ENCODE peak calls at places on chromosomes 13 and 19, in six cellular contexts. V is naive thymus-derived CD4-positive, alpha-beta T cell; B is cardiac muscle cell; N is upper lobe of right lung; F is fibroblast of lung; R is uterus. L is an unnamed sample. For H3K4me1, the result is how much of the 10 kb centered on the place peaks cover.

GRCh38 chr19:48258350-48258749 is 2.6 kb upstream of the CARD8 start:
- DNase-seq in V (peak), B (no peak), N (no peak), F (no peak), R (no peak), L (peak)

GRCh38 chr13:44815507-44816074 is 173.7 kb downstream of the NUFIP1 start:
- DNase-seq in V (no peak), B (peak), N (no peak), F (peak), R (peak), L (no peak)

GRCh38 chr13:59641758-59642157 is 522.0 kb downstream of the DIAPH3 start:
- DNase-seq in V (no peak), B (peak), N (no peak), F (peak), R (no peak), L (no peak)

GRCh38 chr19:679418-680286 is 3.5 kb downstream of the FSTL3 start:
- DNase-seq in V (peak), B (peak), N (peak), F (peak), R (peak), L (no peak)

GRCh38 chr13:73825143-73825542 is 309.1 kb downstream of the KLF12 start:
- DNase-seq in V (no peak), B (no peak), N (no peak), F (no peak), R (no peak), L (no peak)

GRCh38 chr19:46133101-46133627 is 8.7 kb upstream of the IGFL3 start:
- DNase-seq in V (no peak), B (peak), N (no peak), F (peak), R (peak), L (no peak)

GRCh38 chr13:28630864-28631263 is 28.1 kb upstream of the POMP start:
- DNase-seq in V (no peak), B (no peak), N (no peak), F (no peak), R (no peak), L (no peak)

GRCh38 chr19:35592226-35592625 is 6.3 kb downstream of the PMIS2 start:
- DNase-seq in V (peak), B (peak), N (no peak), F (peak), R (no peak), L (no peak)

GRCh38 chr19:28130066-28130511 is 1082.9 kb downstream of the UQCRFS1 start:
- DNase-seq in V (no peak), B (no peak), N (no peak), F (no peak), R (no peak), L (no peak)

GRCh38 chr13:58598241-58598640 is 966.7 kb downstream of the PCDH17 start:
- DNase-seq in V (no peak), B (no peak), N (no peak), F (no peak), R (no peak), L (no peak)

GRCh38 chr13:106919638-106920037 is 351.7 kb upstream of the ARGLU1 start:
- DNase-seq in V (no peak), B (peak), N (no peak), F (no peak), R (peak), L (no peak)

GRCh38 chr13:106083620-106084350 is 451.7 kb downstream of the EFNB2 start:
- DNase-seq in V (no peak), B (peak), N (no peak), F (peak), R (no peak), L (no peak)

GRCh38 chr13:44577236-44578063 is 1.3 kb upstream of the TSC22D1 start:
- DNase-seq in V (peak), B (peak), N (peak), F (peak), R (peak), L (peak)

GRCh38 chr19:390386-391198 is 18.4 kb downstream of the C2CD4C start:
- DNase-seq in V (no peak), B (no peak), N (no peak), F (no peak), R (no peak), L (no peak)

GRCh38 chr19:53898166-53898565 is 10.9 kb upstream of the CACNG7 start:
- DNase-seq in V (no peak), B (no peak), N (no peak), F (no peak), R (no peak), L (no peak)

GRCh38 chr13:104779311-104779710 is 1713.1 kb upstream of the SLC10A2 start:
- DNase-seq in V (no peak), B (peak), N (no peak), F (peak), R (no peak), L (no peak)

GRCh38 chr19:35846038-35846668 is 6.2 kb downstream of the NPHS1 start:
- DNase-seq in V (no peak), B (no peak), N (no peak), F (no peak), R (no peak), L (no peak)

GRCh38 chr13:32266130-32266529 is 49.0 kb downstream of the ZAR1L start:
- DNase-seq in V (no peak), B (no peak), N (no peak), F (no peak), R (no peak), L (no peak)

GRCh38 chr13:25806304-25806974 is 245.4 kb downstream of the SHISA2 start:
- DNase-seq in V (no peak), B (no peak), N (no peak), F (peak), R (no peak), L (no peak)

GRCh38 chr13:97316390-97316789 is 94.3 kb downstream of the MBNL2 start:
- DNase-seq in V (no peak), B (no peak), N (no peak), F (no peak), R (no peak), L (no peak)

GRCh38 chr13:77990973-77991372 is 72.3 kb upstream of the EDNRB start:
- DNase-seq in V (no peak), B (no peak), N (no peak), F (no peak), R (no peak), L (no peak)

GRCh38 chr13:68749801-68750200 is 1357.8 kb upstream of the ATXN8OS start:
- DNase-seq in V (no peak), B (no peak), N (no peak), F (no peak), R (no peak), L (no peak)

GRCh38 chr13:23510979-23511735 is 59.1 kb upstream of the TNFRSF19 start:
- DNase-seq in V (no peak), B (peak), N (no peak), F (peak), R (no peak), L (no peak)

GRCh38 chr19:6232567-6232966 is 47.2 kb downstream of the MLLT1 start:
- DNase-seq in V (no peak), B (peak), N (no peak), F (peak), R (peak), L (no peak)

GRCh38 chr19:45713141-45713540 is 17.6 kb downstream of the FBXO46 start:
- DNase-seq in V (no peak), B (no peak), N (no peak), F (no peak), R (no peak), L (no peak)

GRCh38 chr19:1734328-1734966 is 18.9 kb upstream of the ONECUT3 start:
- DNase-seq in V (no peak), B (no peak), N (no peak), F (no peak), R (no peak), L (no peak)

GRCh38 chr13:62320129-62320724 is 904.6 kb upstream of the PCDH20 start:
- DNase-seq in V (no peak), B (peak), N (no peak), F (peak), R (no peak), L (no peak)

GRCh38 chr19:35462476-35462953 is 14.5 kb downstream of the FFAR2 start:
- DNase-seq in V (peak), B (no peak), N (no peak), F (no peak), R (no peak), L (peak)

GRCh38 chr19:7602240-7602934 is 6.7 kb downstream of the CAMSAP3 start:
- DNase-seq in V (no peak), B (peak), N (peak), F (no peak), R (no peak), L (no peak)

GRCh38 chr13:23467048-23467931 is 33.8 kb upstream of the SACS start:
- DNase-seq in V (no peak), B (no peak), N (no peak), F (peak), R (no peak), L (no peak)

GRCh38 chr13:93108111-93108581 is 118.5 kb upstream of the GPC6 start:
- DNase-seq in V (no peak), B (peak), N (no peak), F (peak), R (no peak), L (no peak)

GRCh38 chr13:111847964-111848363 is 219.0 kb upstream of the SOX1 start:
- DNase-seq in V (no peak), B (no peak), N (no peak), F (no peak), R (no peak), L (no peak)

GRCh38 chr19:46546194-46546896 is 50.7 kb upstream of the PNMA8B start:
- DNase-seq in V (no peak), B (no peak), N (peak), F (peak), R (no peak), L (no peak)

GRCh38 chr19:35281303-35281702 is 1.0 kb upstream of the HAMP start:
- DNase-seq in V (no peak), B (no peak), N (no peak), F (no peak), R (no peak), L (no peak)

GRCh38 chr19:30718728-30719127 is 346.5 kb downstream of the ZNF536 start:
- DNase-seq in V (no peak), B (no peak), N (no peak), F (no peak), R (no peak), L (no peak)

GRCh38 chr19:15166700-15167099 is 34.1 kb downstream of the NOTCH3 start:
- DNase-seq in V (no peak), B (no peak), N (no peak), F (no peak), R (no peak), L (no peak)

GRCh38 chr19:29837448-29837961 is 25.7 kb downstream of the CCNE1 start:
- DNase-seq in V (peak), B (no peak), N (peak), F (no peak), R (no peak), L (no peak)

GRCh38 chr19:3162418-3163229 is 15.9 kb upstream of the S1PR4 start:
- DNase-seq in V (no peak), B (peak), N (peak), F (no peak), R (no peak), L (no peak)

GRCh38 chr13:50677687-50678463 is 165.6 kb downstream of the DLEU7 start:
- DNase-seq in V (no peak), B (no peak), N (no peak), F (no peak), R (no peak), L (no peak)

GRCh38 chr19:15136234-15136954 is 29.2 kb downstream of the SYDE1 start:
- DNase-seq in V (no peak), B (no peak), N (no peak), F (peak), R (no peak), L (no peak)

GRCh38 chr19:55931936-55932386 is at the start of gene NLRP13:
- DNase-seq in V (no peak), B (no peak), N (no peak), F (no peak), R (no peak), L (no peak)

GRCh38 chr19:55935206-55935605 is 3.1 kb upstream of the NLRP13 start:
- DNase-seq in V (no peak), B (no peak), N (no peak), F (no peak), R (no peak), L (no peak)

GRCh38 chr19:55927991-55928390 is 4.1 kb downstream of the NLRP13 start:
- DNase-seq in V (no peak), B (no peak), N (no peak), F (no peak), R (no peak), L (no peak)

GRCh38 chr19:55930996-55931515 is 1.1 kb downstream of the NLRP13 start:
- DNase-seq in V (no peak), B (no peak), N (no peak), F (no peak), R (no peak), L (no peak)
- H3K4me3 ChIP-seq in V (no peak), B (no peak), N (no peak), F (no peak), R (no peak), L (no peak)

GRCh38 chr13:76620036-76620435 is 266.2 kb downstream of the KCTD12 start:
- DNase-seq in V (no peak), B (peak), N (no peak), F (no peak), R (no peak), L (no peak)
- H3K4me1 ChIP-seq in V (under half), B (under half), N (under half), F (under half), R (under half), L (under half)

GRCh38 chr13:79936368-79937136 is 404.4 kb downstream of the SPRY2 start:
- DNase-seq in V (no peak), B (peak), N (no peak), F (peak), R (no peak), L (no peak)
- H3K27ac ChIP-seq in V (no peak), B (no peak), N (peak), F (peak), R (no peak), L (no peak)

DNA sequence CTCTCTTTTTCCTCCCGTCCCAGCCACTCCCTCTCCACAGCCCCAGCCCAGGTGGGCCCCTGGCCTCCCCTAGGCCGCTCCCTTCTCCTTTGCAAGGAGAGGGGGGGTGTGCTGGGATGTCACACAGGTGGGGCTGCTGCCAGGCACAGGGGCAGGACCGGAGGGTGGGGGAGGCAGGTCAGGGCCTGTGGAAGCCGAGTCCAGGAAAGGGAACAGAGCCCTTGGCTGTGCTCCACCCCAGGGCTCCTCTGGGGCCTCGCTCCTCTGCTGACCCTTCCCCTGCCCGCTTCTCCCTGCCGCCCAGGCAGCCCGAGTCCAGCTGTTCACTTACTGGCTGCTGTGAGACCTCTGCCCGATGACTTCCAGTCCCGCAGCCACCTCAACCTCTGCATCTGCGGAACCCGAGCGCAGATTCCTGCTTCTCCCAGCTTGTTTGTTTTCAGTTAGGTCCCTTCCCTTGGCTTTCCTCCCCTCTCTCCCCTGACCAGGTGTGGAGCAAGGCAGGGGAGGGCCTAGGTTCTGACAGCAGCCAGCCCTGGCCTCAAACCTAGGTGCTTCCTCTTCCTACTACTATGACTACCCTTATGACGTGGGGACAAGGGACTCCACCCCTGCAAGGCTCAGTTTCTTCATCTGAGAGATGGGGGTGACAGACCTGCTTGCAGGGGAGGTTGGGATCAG is 850 bp upstream of the KLK11 start:
- DNase-seq in V (no peak), B (no peak), N (no peak), F (no peak), R (no peak), L (no peak)
- H3K4me3 ChIP-seq in V (no peak), B (no peak), N (no peak), F (no peak), R (no peak), L (no peak)